ENCODE peak calls at places on chromosomes 5 and 9, in eight cellular contexts. L is K562; A is left ventricle myocardium inferior; Q is CD4-positive, alpha-beta T cell; Y is A549; F is PC-3; V is HCT116; K is lung. P is an unnamed sample. For H3K9me3, the result is how much of the 10 kb centered on the place peaks cover.

GRCh38 chr5:146880985-146881384 is 2.4 kb upstream of the PPP2R2B start:
- DNase-seq in L (no peak), A (no peak), Q (no peak), Y (no peak), F (no peak), V (no peak), K (no peak), P (no peak)

GRCh38 chr5:149594206-149594895 is 13.1 kb downstream of the ARHGEF37 start:
- DNase-seq in L (no peak), A (no peak), Q (no peak), Y (no peak), F (no peak), V (no peak), K (no peak), P (no peak)

GRCh38 chr5:132321109-132321721 is 27.0 kb downstream of the SLC22A4 start:
- DNase-seq in L (no peak), A (no peak), Q (no peak), Y (no peak), F (no peak), V (no peak), K (no peak), P (no peak)

GRCh38 chr5:1763548-1763911 is 36.1 kb downstream of the MRPL36 start:
- DNase-seq in L (peak), A (no peak), Q (peak), Y (peak), F (peak), V (peak), K (no peak), P (peak)

GRCh38 chr5:25544652-25545249 is 900.0 kb upstream of the CDH10 start:
- DNase-seq in L (peak), A (no peak), Q (no peak), Y (peak), F (peak), V (peak), K (peak), P (peak)

GRCh38 chr9:124217839-124218437 is 39.8 kb upstream of the NEK6 start:
- DNase-seq in L (no peak), A (no peak), Q (no peak), Y (no peak), F (no peak), V (no peak), K (no peak), P (no peak)

GRCh38 chr5:64315778-64316177 is 150.1 kb downstream of the RNF180 start:
- DNase-seq in L (no peak), A (no peak), Q (no peak), Y (no peak), F (peak), V (no peak), K (no peak), P (no peak)

GRCh38 chr5:60185230-60186104 is 291.9 kb upstream of the PDE4D start:
- DNase-seq in L (no peak), A (no peak), Q (no peak), Y (no peak), F (no peak), V (no peak), K (no peak), P (no peak)

GRCh38 chr5:95891499-95891898 is 69.0 kb upstream of the GLRX start:
- DNase-seq in L (no peak), A (no peak), Q (no peak), Y (no peak), F (no peak), V (no peak), K (no peak), P (no peak)
- H3K27ac ChIP-seq in L (no peak), A (no peak), Q (no peak), Y (no peak), F (no peak), V (no peak), K (no peak), P (no peak)

DNA sequence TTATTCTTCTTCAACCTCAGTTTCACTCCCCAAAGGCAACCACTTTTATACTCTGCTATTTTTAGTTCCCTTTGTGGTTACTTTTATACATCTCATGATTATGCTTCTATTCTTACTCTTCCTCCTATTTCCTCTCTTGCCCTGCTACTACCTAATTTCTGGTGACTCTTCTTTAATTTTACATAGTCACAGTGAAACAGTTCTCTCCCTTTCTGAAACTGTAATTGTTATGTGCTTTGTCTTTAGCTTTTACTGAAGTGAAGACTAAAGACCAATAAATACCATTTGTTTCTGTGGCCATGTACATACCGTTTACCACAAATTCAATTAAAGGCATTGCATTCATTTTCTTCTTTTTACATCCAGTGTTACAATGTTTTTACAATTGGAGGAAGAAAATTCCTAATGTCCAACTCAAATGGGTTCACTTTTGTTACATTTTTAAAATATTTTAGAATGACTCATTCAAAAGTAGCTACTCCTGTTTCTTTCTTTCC is 410.6 kb downstream of the PSAT1 start:
- DNase-seq in L (no peak), A (no peak), Q (no peak), Y (no peak), F (peak), V (no peak), K (no peak), P (no peak)
- H3K9me3 ChIP-seq in L (under half), A (under half), Q (under half), Y (under half), F (under half), V (under half), K (under half), P (under half)

GRCh38 chr5:76547242-76547890 is 75.8 kb downstream of the F2RL2 start:
- DNase-seq in L (no peak), A (no peak), Q (peak), Y (no peak), F (no peak), V (no peak), K (no peak), P (no peak)

GRCh38 chr5:76548525-76549229 is 74.5 kb downstream of the F2RL2 start:
- DNase-seq in L (no peak), A (no peak), Q (no peak), Y (no peak), F (no peak), V (no peak), K (no peak), P (peak)

GRCh38 chr5:76545184-76545583 is 78.0 kb downstream of the F2RL2 start:
- DNase-seq in L (no peak), A (no peak), Q (no peak), Y (no peak), F (no peak), V (no peak), K (no peak), P (no peak)

GRCh38 chr5:76547891-76548524 is 75.2 kb downstream of the F2RL2 start:
- DNase-seq in L (no peak), A (no peak), Q (no peak), Y (no peak), F (no peak), V (no peak), K (no peak), P (no peak)

DNA sequence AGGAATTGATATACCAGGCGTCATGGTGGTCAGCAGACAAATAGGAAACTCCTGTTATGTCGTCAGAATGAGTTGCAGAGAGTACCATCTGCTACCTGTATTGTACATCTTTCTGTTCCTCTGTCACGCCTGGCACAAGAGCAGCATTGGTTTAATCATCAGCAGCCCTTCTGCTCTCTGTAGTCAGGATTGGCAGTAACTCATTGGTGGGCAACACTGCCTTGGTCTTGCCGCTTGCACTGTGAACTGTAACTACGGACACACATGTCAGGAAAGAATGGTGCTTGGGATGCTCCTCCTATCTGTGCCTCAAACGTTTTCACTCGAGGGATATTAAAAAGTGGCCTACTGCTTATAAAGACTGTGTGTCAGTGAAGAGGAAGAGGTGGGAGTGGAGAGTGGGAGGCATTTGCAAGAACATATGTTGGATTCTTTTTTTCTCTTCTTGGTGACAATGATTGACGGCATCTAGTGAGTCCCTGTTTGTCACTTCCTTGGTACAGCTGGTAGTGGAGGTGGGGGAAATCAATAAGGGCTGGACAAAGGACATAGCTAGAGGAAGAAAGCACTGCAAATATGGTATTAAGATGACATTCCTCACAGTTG is 76.6 kb downstream of the F2RL2 start:
- DNase-seq in L (no peak), A (no peak), Q (no peak), Y (no peak), F (no peak), V (no peak), K (no peak), P (no peak)
- H3K27ac ChIP-seq in L (no peak), A (peak), Q (peak), Y (no peak), F (no peak), V (no peak), K (peak), P (peak)

DNA sequence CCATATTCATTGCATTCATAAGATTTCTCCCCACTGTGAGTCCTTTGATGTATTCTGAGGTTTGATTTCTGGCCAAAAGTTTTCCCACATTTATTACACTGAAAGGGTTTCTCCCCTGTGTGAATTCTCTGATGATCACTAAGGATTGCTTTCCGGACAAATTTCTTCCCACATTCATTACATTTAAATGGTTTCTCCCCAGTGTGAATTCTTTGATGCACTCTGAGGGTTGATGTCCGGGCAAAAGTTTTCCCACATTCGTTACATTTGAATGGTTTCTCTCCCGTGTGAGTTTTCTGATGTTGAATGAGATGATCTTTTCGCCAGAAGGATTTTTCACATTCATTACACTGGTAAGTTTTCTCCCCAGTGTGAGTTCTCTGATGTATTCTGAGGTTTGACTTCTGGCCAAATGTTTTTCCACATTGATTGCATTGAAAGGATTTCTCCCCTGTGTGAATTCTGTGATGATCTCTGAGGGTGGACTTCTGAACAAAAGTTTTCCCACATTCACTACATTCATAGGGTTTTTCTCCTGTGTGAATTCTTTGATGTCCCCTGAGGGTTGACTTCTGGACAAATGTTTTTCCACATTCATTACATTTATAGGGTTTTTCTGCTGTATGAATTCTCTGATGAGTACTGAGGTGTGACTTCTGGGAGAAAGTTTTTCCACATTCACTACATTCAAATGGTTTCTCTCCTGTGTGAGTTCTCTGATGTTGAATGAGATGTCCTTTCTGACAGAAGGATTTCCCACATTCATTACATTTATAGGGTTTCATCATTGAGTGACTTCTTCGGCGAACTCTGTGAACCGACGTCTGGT is 18.8 kb downstream of the ZNF510 start:
- DNase-seq in L (no peak), A (no peak), Q (no peak), Y (no peak), F (no peak), V (no peak), K (no peak), P (no peak)
- H3K9me3 ChIP-seq in L (half or more), A (half or more), Q (half or more), Y (half or more), F (under half), V (under half), K (under half), P (half or more)

GRCh38 chr9:134694714-134695113 is 53.1 kb downstream of the COL5A1 start:
- DNase-seq in L (no peak), A (peak), Q (no peak), Y (no peak), F (no peak), V (no peak), K (no peak), P (no peak)
- H3K27ac ChIP-seq in L (no peak), A (no peak), Q (no peak), Y (no peak), F (no peak), V (no peak), K (no peak), P (no peak)

GRCh38 chr9:127712371-127712770 is 3.1 kb downstream of the PTRH1 start:
- DNase-seq in L (no peak), A (no peak), Q (no peak), Y (no peak), F (no peak), V (no peak), K (no peak), P (no peak)
- H3K9me3 ChIP-seq in L (under half), A (under half), Q (under half), Y (under half), F (under half), V (under half), K (under half), P (under half)

DNA sequence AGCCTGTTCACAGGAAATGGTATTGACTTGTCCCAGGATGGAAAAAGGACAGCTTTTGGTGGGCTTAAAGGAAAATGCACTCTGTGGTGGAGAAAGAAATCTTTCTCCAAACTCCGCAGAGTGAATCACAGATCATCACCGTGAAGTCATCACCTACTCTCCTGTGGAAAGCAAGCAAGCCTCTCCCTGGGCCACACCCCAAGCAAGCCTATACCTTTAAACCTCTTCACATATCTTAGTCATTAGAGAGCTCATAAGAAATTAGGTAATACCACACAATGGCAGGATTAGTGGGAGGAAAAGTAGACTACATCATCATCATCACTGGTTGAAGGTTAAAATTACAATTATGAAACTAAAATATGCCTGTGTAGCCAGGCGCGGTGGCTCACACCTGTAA is 23.2 kb downstream of the TLE1 start:
- DNase-seq in L (no peak), A (no peak), Q (no peak), Y (no peak), F (peak), V (no peak), K (no peak), P (no peak)
- H3K27ac ChIP-seq in L (no peak), A (no peak), Q (no peak), Y (no peak), F (peak), V (no peak), K (no peak), P (no peak)

GRCh38 chr5:66472010-66472409 is 124.2 kb upstream of the MAST4 start:
- DNase-seq in L (no peak), A (no peak), Q (no peak), Y (no peak), F (no peak), V (no peak), K (no peak), P (no peak)
- H3K9me3 ChIP-seq in L (under half), A (under half), Q (under half), Y (under half), F (under half), V (under half), K (under half), P (under half)

GRCh38 chr5:11584008-11584407 is 320.2 kb downstream of the CTNND2 start:
- DNase-seq in L (no peak), A (no peak), Q (no peak), Y (no peak), F (peak), V (no peak), K (no peak), P (no peak)

GRCh38 chr5:11590475-11590874 is 313.8 kb downstream of the CTNND2 start:
- DNase-seq in L (no peak), A (no peak), Q (no peak), Y (no peak), F (no peak), V (no peak), K (no peak), P (no peak)

GRCh38 chr5:11588803-11589202 is 315.4 kb downstream of the CTNND2 start:
- DNase-seq in L (no peak), A (no peak), Q (no peak), Y (no peak), F (no peak), V (no peak), K (no peak), P (no peak)
- H3K27ac ChIP-seq in L (no peak), A (no peak), Q (no peak), Y (no peak), F (no peak), V (no peak), K (no peak), P (no peak)

GRCh38 chr5:150931368-150931965 is 26.7 kb upstream of the ZNF300 start:
- DNase-seq in L (no peak), A (no peak), Q (no peak), Y (no peak), F (no peak), V (no peak), K (no peak), P (no peak)
- H3K9me3 ChIP-seq in L (under half), A (half or more), Q (half or more), Y (half or more), F (half or more), V (under half), K (under half), P (half or more)

P was measured in WERI-Rb-1.